ENCODE peak calls at places on chromosomes 6 and 20, in seven cellular contexts. One of them, this sample, is unnamed.

GRCh38 chr6:788058-788457 is 95.1 kb upstream of the EXOC2 start:
- DNase-seq in putamen: no peak
- DNase-seq in T-helper 2 cell: no peak
- DNase-seq in NCI-H774: no peak
- DNase-seq in effector CD4-positive, alpha-beta T cell: no peak
- DNase-seq in HuH-7: no peak
- DNase-seq in T-helper 1 cell: peak; percentile 14
- DNase-seq in this sample: no peak

GRCh38 chr20:57897891-57898290 is 188.1 kb upstream of the PMEPA1 start:
- DNase-seq in putamen: no peak
- DNase-seq in T-helper 2 cell: no peak
- DNase-seq in NCI-H774: no peak
- DNase-seq in effector CD4-positive, alpha-beta T cell: no peak
- DNase-seq in HuH-7: no peak
- DNase-seq in T-helper 1 cell: no peak
- DNase-seq in this sample: no peak

GRCh38 chr20:54256202-54256601 is 48.3 kb downstream of the PFDN4 start:
- DNase-seq in putamen: no peak
- DNase-seq in T-helper 2 cell: no peak
- DNase-seq in NCI-H774: no peak
- DNase-seq in effector CD4-positive, alpha-beta T cell: no peak
- DNase-seq in HuH-7: no peak
- DNase-seq in T-helper 1 cell: no peak
- DNase-seq in this sample: no peak

GRCh38 chr6:154721460-154721859 is 11.8 kb upstream of the SCAF8 start:
- DNase-seq in putamen: no peak
- DNase-seq in T-helper 2 cell: no peak
- DNase-seq in NCI-H774: no peak
- DNase-seq in effector CD4-positive, alpha-beta T cell: no peak
- DNase-seq in HuH-7: no peak
- DNase-seq in T-helper 1 cell: no peak
- DNase-seq in this sample: no peak

GRCh38 chr20:32961956-32962517 is 42.2 kb downstream of the SUN5 start:
- DNase-seq in putamen: no peak
- DNase-seq in T-helper 2 cell: no peak
- DNase-seq in NCI-H774: no peak
- DNase-seq in effector CD4-positive, alpha-beta T cell: no peak
- DNase-seq in HuH-7: peak; percentile 3
- DNase-seq in T-helper 1 cell: no peak
- DNase-seq in this sample: no peak

GRCh38 chr6:169656626-169657610 is 44.9 kb downstream of the WDR27 start:
- DNase-seq in putamen: no peak
- DNase-seq in T-helper 2 cell: no peak
- DNase-seq in NCI-H774: no peak
- DNase-seq in effector CD4-positive, alpha-beta T cell: no peak
- DNase-seq in HuH-7: no peak
- DNase-seq in T-helper 1 cell: no peak
- DNase-seq in this sample: no peak

GRCh38 chr6:163494279-163494727 is 79.8 kb downstream of the QKI start:
- DNase-seq in putamen: no peak
- DNase-seq in T-helper 2 cell: no peak
- DNase-seq in NCI-H774: no peak
- DNase-seq in effector CD4-positive, alpha-beta T cell: no peak
- DNase-seq in HuH-7: no peak
- DNase-seq in T-helper 1 cell: no peak
- DNase-seq in this sample: no peak

GRCh38 chr6:151647871-151648639 is 154.2 kb downstream of the CCDC170 start:
- DNase-seq in putamen: no peak
- DNase-seq in T-helper 2 cell: no peak
- DNase-seq in NCI-H774: no peak
- DNase-seq in effector CD4-positive, alpha-beta T cell: no peak
- DNase-seq in HuH-7: peak; percentile 37
- DNase-seq in T-helper 1 cell: no peak
- DNase-seq in this sample: no peak

GRCh38 chr6:391559-392440 is at the start of gene IRF4:
- DNase-seq in putamen: no peak
- DNase-seq in T-helper 2 cell: no peak
- DNase-seq in NCI-H774: no peak
- DNase-seq in effector CD4-positive, alpha-beta T cell: no peak
- DNase-seq in HuH-7: no peak
- DNase-seq in T-helper 1 cell: peak; percentile 83
- DNase-seq in this sample: peak; percentile 43

GRCh38 chr6:162726997-162727346 is 594 bp downstream of the PRKN start:
- DNase-seq in putamen: no peak
- DNase-seq in T-helper 2 cell: no peak
- DNase-seq in NCI-H774: no peak
- DNase-seq in effector CD4-positive, alpha-beta T cell: no peak
- DNase-seq in HuH-7: peak; percentile 52
- DNase-seq in T-helper 1 cell: no peak
- DNase-seq in this sample: peak; percentile 9

This sample was measured in T-helper 17 cell.